ENCODE peak calls at places on chromosomes 2 and 18, in four cellular contexts. B is Peyer's patch, X is epithelial cell of proximal tubule, J is left ventricle myocardium inferior. H is an unnamed sample.

GRCh38 chr2:235235977-235236767 is 257.7 kb upstream of the AGAP1 start:
- DNase-seq in X (no peak), B (no peak), J (no peak), H (no peak)

GRCh38 chr2:105640241-105640640 is 104.5 kb upstream of the NCK2 start:
- DNase-seq in X (no peak), J (no peak), B (no peak), H (no peak)

GRCh38 chr2:233414777-233415570 is 60.7 kb downstream of the DGKD start:
- DNase-seq in J (no peak), B (peak; percentile 67), X (no peak), H (peak; percentile 48)

GRCh38 chr2:112481528-112482228 is at the start of gene TTL:
- DNase-seq in B (peak; percentile 87), X (no peak), J (peak; percentile 84), H (peak; percentile 84)

GRCh38 chr2:106575955-106576354 is 88.8 kb downstream of the CD8B2 start:
- DNase-seq in X (peak; percentile 57), B (no peak), J (peak; percentile 41), H (no peak)

GRCh38 chr2:219124379-219125110 is 36.1 kb downstream of the NHEJ1 start:
- DNase-seq in B (peak; percentile 63), X (no peak), J (no peak), H (peak; percentile 84)

GRCh38 chr18:55115606-55116005 is 156.3 kb upstream of the CCDC68 start:
- DNase-seq in B (no peak), J (no peak), X (no peak), H (no peak)

GRCh38 chr2:233092446-233093438 is 32.6 kb downstream of the INPP5D start:
- DNase-seq in X (no peak), B (peak; percentile 5), J (no peak), H (no peak)

GRCh38 chr2:132692816-132693215 is 22.8 kb upstream of the LYPD1 start:
- DNase-seq in B (no peak), X (no peak), J (no peak), H (no peak)

DNA sequence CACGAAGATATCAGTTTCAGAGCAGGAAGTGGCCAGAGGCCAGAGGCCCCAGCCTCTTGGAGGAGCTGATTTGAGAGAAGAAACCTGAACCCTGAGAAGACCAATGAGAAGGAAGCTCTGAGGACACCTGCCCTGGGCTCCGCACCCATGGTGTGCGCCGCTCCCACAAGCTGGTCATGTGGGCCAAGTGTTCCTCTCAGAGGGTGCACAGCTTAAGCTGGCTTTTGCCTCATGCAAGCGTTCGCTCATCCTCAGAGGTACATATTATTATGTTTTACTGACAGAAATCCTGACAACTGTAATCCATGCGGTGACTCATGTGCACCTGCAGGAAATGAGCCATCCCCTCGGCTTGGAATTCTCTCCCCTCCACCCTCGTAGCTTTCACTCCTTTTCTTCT is 316.1 kb upstream of the MYT1L start:
- DNase-seq in B (no peak), J (no peak), X (no peak), H (no peak)
- H3K4me3 ChIP-seq in B (no peak overlapping the region), J (no peak overlapping the region), X (peak overlapping the region; percentile 11), H (no peak overlapping the region)

GRCh38 chr18:77251730-77252050 is 2.0 kb downstream of the GALR1 start:
- DNase-seq in X (no peak), B (no peak), J (no peak), H (no peak)

GRCh38 chr18:77250926-77251729 is 1.5 kb downstream of the GALR1 start:
- DNase-seq in B (no peak), J (no peak), X (no peak), H (no peak)

GRCh38 chr18:77249583-77250500 is at the start of gene GALR1:
- DNase-seq in J (no peak), X (no peak), B (no peak), H (no peak)

GRCh38 chr18:77248873-77249582 is 620 bp upstream of the GALR1 start:
- DNase-seq in B (no peak), X (no peak), J (no peak), H (no peak)

DNA sequence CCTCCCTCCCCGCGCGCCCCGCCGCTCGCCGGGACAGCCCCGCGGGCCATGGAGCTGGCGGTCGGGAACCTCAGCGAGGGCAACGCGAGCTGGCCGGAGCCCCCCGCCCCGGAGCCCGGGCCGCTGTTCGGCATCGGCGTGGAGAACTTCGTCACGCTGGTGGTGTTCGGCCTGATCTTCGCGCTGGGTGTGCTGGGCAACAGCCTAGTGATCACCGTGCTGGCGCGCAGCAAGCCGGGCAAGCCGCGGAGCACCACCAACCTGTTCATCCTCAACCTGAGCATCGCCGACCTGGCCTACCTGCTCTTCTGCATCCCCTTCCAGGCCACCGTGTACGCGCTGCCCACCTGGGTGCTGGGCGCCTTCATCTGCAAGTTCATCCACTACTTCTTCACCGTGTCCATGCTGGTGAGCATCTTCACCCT is 865 bp downstream of the GALR1 start:
- DNase-seq in X (no peak), B (no peak), J (no peak), H (no peak)
- H3K4me3 ChIP-seq in X (no peak overlapping the region), B (no peak overlapping the region), J (peak overlapping the region; percentile 58), H (no peak overlapping the region)

DNA sequence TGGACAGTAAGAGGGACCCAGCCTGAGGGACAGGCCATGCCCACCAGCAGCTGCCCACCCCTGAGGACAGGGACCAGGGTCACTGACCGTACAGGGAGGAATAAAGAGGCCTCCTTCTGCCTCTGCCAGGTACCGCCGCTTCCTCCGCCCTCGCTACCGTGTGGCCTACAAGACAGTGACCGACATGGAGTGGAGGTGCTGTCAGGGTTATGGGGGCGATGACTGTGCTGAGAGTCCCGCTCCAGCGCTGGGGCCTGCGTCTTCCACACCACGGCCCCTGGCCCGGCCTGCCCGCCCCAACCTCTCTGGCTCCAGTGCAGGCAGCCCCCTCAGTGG is 2.2 kb downstream of the EMILIN1 start:
- DNase-seq in X (no peak), B (no peak), J (no peak), H (no peak)
- H3K4me3 ChIP-seq in X (no peak overlapping the region), B (peak overlapping the region; percentile 6), J (peak overlapping the region; percentile 68), H (peak overlapping the region; percentile 44)

GRCh38 chr2:73821227-73821626 is 7.5 kb upstream of the STAMBP start:
- DNase-seq in B (no peak), X (no peak), J (no peak), H (no peak)
- H3K4me3 ChIP-seq in B (no peak overlapping the region), X (no peak overlapping the region), J (no peak overlapping the region), H (no peak overlapping the region)

GRCh38 chr2:85134255-85135065 is 1.3 kb downstream of the TCF7L1 start:
- DNase-seq in X (no peak), B (no peak), J (peak; percentile 50), H (peak; percentile 22)
- H3K4me3 ChIP-seq in X (peak overlapping the region; percentile 45), B (peak overlapping the region; percentile 57), J (peak overlapping the region; percentile 80), H (peak overlapping the region; percentile 46)

GRCh38 chr2:127673304-127674069 is 1.8 kb downstream of the LIMS2 start:
- DNase-seq in J (no peak), B (no peak), X (no peak), H (no peak)

GRCh38 chr2:127670957-127671290 is 4.4 kb downstream of the LIMS2 start:
- DNase-seq in J (no peak), B (no peak), X (no peak), H (no peak)

GRCh38 chr2:127674241-127675209 is 805 bp downstream of the LIMS2 start:
- DNase-seq in B (peak; percentile 57), X (no peak), J (peak; percentile 62), H (no peak)

GRCh38 chr2:127671557-127672302 is 3.6 kb downstream of the LIMS2 start:
- DNase-seq in J (no peak), B (no peak), X (no peak), H (no peak)

DNA sequence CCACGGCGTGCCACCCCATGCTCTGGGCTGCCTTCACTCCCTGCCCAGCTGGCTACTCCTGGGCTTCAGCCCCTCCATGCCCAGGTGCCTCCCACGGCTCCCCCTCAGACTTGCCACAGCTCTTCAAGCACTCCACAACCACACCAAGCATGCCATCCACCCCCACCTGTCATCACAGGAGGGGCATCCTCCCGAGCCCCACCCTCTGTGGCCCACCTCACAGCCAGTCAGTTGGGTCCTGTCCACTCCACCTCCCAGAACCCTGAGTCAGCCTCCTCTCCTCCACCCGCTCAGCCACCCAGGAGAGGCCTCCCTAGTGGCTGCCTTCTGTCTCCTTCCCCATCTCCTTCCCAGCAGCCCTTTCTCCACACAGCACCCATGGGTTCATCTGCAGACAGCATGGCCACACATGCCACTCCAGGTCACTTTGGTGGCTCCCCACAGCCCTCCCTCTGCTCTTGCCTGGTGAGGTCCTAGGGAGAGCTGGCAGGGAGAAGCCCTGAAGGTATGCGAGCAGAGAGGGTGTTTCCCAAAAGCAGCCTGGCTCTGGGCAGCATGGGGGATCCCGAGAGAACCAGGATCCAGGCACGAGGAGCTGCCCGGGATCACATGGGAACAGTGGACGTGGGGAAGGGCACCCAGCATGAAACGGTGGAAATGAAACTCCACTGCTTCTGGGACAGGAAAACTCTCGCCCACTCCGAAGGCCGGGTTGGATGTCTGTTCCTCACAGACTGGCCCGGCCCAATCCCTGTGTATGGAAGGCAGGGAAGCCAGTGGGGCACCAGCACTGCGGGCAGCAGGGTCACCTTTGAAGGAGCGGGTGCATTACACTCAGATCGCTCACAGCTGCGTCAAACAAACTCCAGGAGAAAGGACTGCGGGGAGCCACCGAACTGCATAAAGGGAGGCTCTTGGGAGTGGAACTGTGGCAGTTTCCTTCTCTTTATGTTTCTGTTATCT is 2.7 kb downstream of the LIMS2 start:
- DNase-seq in J (no peak), B (no peak), X (no peak), H (no peak)
- H3K4me3 ChIP-seq in J (peak overlapping the region; percentile 94), B (no peak overlapping the region), X (no peak overlapping the region), H (peak overlapping the region; percentile 54)

GRCh38 chr2:217277646-217278048 is 417.8 kb upstream of the TNP1 start:
- DNase-seq in J (no peak), B (no peak), X (no peak), H (no peak)
- H3K4me3 ChIP-seq in J (no peak overlapping the region), B (no peak overlapping the region), X (no peak overlapping the region), H (no peak overlapping the region)

GRCh38 chr2:204124140-204124750 is 187.7 kb downstream of the ICOS start:
- DNase-seq in J (no peak), X (no peak), B (no peak), H (no peak)
- H3K4me3 ChIP-seq in J (no peak overlapping the region), X (no peak overlapping the region), B (no peak overlapping the region), H (no peak overlapping the region)

DNA sequence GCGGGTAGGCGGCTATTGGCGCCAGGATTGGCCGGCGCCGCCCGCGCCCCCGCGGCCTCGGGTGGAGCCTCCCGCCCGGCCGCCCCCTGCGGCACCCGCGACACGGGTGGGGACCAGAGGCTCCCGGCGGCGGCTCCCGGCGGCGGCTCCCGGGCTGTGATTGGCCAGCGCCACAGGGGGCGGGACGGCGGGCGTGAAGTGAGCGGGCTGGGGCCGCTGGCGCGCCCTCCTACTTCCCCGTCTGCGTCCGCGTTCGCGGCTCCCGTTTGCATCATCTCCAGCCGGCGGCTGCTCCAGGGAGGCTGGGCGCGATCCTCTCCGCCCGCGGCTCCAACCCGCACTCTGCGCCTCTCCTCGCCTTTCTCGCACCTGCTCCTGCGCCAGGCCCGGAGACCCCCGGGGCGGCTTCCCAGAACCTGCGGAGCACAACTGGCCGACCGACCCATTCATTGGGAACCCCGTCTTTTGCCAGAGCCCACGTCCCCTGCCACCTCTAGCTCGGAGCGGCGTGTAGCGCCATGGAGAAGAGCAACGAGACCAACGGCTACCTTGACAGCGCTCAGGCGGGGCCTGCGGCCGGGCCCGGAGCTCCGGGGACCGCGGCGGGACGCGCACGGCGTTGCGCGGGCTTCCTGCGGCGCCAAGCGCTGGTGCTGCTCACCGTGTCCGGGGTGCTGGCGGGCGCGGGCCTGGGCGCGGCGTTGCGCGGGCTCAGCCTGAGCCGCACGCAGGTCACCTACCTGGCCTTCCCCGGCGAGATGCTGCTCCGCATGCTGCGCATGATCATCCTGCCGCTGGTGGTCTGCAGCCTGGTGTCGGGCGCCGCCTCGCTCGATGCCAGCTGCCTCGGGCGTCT is at the start of gene SLC1A4:
- DNase-seq in J (peak; percentile 91), B (peak; percentile 89), X (no peak), H (peak; percentile 97)
- H3K4me3 ChIP-seq in J (peak within 1 kb of the TSS; percentile 84), B (peak within 1 kb of the TSS; percentile 91), X (peak within 1 kb of the TSS; percentile 84), H (peak within 1 kb of the TSS; percentile 90)

H was measured in colonic mucosa.